ENCODE peak calls at places on chromosomes 6 and 20, in seven cellular contexts. L is heart right ventricle, M is choroid plexus epithelial cell, V is fibroblast of mammary gland, B is left ventricle myocardium inferior, T is HCT116, C is NB4. Z is an unnamed sample.

GRCh38 chr20:4029505-4030467 is 14.4 kb upstream of the RNF24 start:
- DNase-seq in L (no peak), M (no peak), V (no peak), B (no peak), T (no peak), C (no peak), Z (no peak)

GRCh38 chr6:85126448-85127178 is 323.3 kb upstream of the NT5E start:
- DNase-seq in L (peak), M (peak), V (peak), B (peak), T (peak), C (peak), Z (no peak)

GRCh38 chr6:107458687-107459282 is 579 bp downstream of the PDSS2 start:
- DNase-seq in L (peak), M (peak), V (peak), B (peak), T (no peak), C (no peak), Z (peak)

GRCh38 chr6:101730954-101731353 is 337.4 kb downstream of the GRIK2 start:
- DNase-seq in L (no peak), M (peak), V (peak), B (no peak), T (no peak), C (no peak), Z (no peak)

GRCh38 chr20:9981834-9982233 is 53.0 kb upstream of the ANKEF1 start:
- DNase-seq in L (no peak), M (peak), V (peak), B (no peak), T (no peak), C (no peak), Z (no peak)

GRCh38 chr20:3563548-3564177 is 92.8 kb downstream of the ATRN start:
- DNase-seq in L (no peak), M (peak), V (peak), B (no peak), T (peak), C (peak), Z (no peak)

GRCh38 chr6:20319520-20320357 is 81.9 kb upstream of the E2F3 start:
- DNase-seq in L (peak), M (no peak), V (no peak), B (no peak), T (no peak), C (peak), Z (peak)

GRCh38 chr6:139820191-139820590 is 445.7 kb upstream of the CITED2 start:
- DNase-seq in L (no peak), M (peak), V (peak), B (no peak), T (peak), C (no peak), Z (no peak)

GRCh38 chr20:57840066-57840465 is 130.3 kb upstream of the PMEPA1 start:
- DNase-seq in L (no peak), M (no peak), V (no peak), B (no peak), T (no peak), C (no peak), Z (no peak)

GRCh38 chr20:34515484-34516037 is 661 bp upstream of the DYNLRB1 start:
- DNase-seq in L (peak), M (peak), V (peak), B (peak), T (no peak), C (peak), Z (peak)

GRCh38 chr20:23061713-23062561 is 12.5 kb upstream of the THBD start:
- DNase-seq in L (peak), M (peak), V (peak), B (peak), T (no peak), C (peak), Z (no peak)

DNA sequence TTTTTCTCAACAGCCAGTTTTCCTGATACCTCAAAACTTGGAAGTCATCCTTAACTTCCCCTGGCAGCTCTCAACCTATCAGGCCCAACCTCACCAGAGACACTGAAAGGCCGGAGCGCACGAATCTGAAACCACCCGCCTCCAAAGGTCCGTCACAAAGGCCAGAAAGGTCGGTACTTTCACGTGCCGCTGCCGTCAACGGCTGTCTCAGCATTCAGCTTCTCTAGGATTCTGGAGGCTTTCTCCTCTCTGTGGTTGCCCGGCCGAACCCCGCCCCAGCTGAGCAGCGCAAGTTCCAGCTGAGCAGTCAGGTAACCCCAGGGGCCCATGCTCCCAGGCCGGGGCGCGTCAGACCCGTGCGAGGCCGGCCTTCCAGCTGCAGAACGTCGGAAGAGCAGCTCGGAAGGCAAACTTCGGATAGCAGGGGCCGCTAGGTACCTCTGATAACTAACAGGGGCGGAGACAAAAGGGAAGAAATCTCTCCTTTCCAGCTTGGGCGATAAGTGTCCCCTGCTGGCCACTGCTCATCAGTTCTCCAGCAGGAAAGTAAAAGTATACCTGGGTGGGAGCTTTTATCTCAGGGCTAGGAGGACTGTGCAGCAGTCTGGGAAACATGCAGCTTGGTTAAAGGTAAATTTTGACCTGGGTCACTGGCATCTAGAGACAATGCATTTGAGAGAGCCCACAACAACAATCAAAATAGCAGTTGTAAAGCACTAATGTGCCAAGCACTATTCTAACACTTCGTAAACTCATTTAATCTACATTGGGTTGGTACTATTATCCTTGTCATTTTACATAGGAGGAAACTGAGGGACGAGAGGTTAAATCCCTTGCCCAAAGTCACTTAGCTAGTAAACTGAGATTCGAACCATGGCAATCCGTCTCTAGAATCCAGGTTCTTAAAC is 16.1 kb downstream of the ZSCAN12 start:
- DNase-seq in L (peak), M (peak), V (peak), B (peak), T (peak), C (peak), Z (peak)
- TF ChIP-seq CTCF in L (peak), M (peak), V (peak), B (peak), T (peak), C (peak), Z (no peak)

DNA sequence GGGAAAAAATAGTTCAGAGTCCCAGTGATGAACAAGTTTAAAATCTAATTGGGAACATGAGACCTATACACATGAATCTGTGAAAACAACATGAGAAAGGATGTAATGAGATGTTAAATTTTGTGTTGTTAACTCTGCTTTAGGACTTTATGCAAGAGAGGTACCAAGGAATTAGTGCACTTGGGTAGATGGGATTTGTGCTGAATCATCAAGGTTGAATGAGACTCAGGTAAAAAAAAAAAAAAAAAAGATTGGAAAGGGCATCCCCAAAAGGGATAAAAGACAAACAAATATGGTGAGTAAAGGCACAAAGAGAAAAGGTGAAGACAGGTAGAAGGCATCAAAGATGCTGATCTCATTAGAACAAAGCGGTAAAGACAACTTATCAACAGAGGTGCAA is 644.4 kb downstream of the CBLN4 start:
- DNase-seq in L (no peak), M (no peak), V (no peak), B (no peak), T (no peak), C (no peak), Z (no peak)
- TF ChIP-seq CTCF in L (no peak), M (no peak), V (no peak), B (no peak), T (no peak), C (no peak), Z (no peak)

GRCh38 chr6:56845027-56845426 is 109.9 kb upstream of the BEND6 start:
- DNase-seq in L (no peak), M (no peak), V (no peak), B (no peak), T (no peak), C (no peak), Z (no peak)

GRCh38 chr6:56841751-56842150 is 113.2 kb upstream of the BEND6 start:
- DNase-seq in L (no peak), M (no peak), V (no peak), B (no peak), T (no peak), C (no peak), Z (no peak)

GRCh38 chr6:56841372-56841749 is 113.5 kb upstream of the BEND6 start:
- DNase-seq in L (no peak), M (no peak), V (no peak), B (no peak), T (no peak), C (no peak), Z (no peak)

GRCh38 chr6:56842602-56843475 is 112.1 kb upstream of the BEND6 start:
- DNase-seq in L (peak), M (peak), V (peak), B (peak), T (no peak), C (peak), Z (no peak)

GRCh38 chr6:56843476-56844349 is 111.2 kb upstream of the BEND6 start:
- DNase-seq in L (peak), M (peak), V (peak), B (peak), T (peak), C (peak), Z (peak)
- TF ChIP-seq CTCF in L (peak), M (peak), V (no peak), B (peak), T (no peak), C (peak), Z (no peak)

GRCh38 chr20:5192570-5193431 is 66.0 kb downstream of the CDS2 start:
- DNase-seq in L (no peak), M (no peak), V (no peak), B (no peak), T (no peak), C (no peak), Z (no peak)
- TF ChIP-seq CTCF in L (no peak), M (no peak), V (no peak), B (no peak), T (no peak), C (no peak), Z (no peak)

DNA sequence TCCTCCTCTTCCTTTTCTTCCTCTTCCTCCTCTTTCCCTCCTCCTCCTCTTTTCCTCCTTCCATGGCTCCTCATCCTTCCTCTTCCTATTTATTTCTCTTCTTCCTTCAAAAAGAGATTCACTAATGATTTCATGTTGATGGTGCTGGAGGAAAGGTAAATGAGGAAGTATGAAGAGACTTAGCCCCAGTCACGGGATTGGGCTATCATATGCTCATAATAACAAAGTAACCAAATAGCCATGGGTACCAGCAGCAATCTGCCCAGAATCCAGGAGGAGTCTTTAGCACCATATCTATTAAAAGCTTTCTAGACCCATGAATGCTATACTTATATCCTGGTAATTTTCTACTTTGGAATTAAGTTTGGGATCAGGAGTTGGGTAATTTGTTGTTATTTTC is 910.9 kb upstream of the MAP3K7 start:
- DNase-seq in L (no peak), M (no peak), V (no peak), B (no peak), T (no peak), C (no peak), Z (no peak)
- TF ChIP-seq CTCF in L (no peak), M (no peak), V (no peak), B (no peak), T (no peak), C (no peak), Z (no peak)

DNA sequence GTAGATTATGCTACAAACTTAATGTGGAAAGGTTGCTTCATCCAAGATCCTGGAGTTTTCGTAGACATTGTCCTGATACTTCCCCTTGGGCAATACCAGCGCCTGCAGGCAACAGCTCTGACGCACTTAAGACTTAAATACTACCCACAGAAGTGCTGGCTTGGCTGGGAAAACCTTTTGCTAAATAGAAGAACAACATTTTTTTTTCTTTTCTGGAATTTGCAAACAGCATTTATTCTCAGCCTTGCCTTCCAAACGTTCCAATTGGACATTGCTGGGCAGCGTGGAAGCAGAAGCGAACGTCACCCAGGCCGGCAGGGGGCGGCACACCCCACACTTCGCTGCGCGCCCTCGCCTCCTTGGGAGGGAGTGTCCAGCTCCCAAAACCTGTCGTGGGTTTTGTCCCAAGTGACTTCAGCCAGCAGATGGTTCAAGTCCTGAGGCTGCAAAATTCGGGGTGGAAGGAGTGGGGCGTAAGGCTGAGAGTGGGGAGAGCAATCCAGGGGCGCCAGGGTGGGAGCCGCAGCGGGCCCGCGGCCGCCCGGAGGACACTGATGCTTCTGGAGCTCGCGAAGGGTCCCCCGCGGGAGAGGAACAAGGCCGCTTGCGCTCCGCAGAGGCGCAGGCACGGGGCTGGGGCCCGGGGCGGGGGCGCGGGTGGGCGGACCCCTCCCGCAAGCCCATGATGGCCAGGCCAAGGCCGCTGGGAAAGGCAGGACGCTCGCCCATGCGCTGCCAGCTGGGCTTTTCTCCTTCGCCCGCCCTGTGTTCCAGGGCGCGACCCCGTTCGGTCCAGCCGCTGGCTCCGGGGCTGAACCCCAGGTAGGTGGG is 60.8 kb upstream of the MAP3K4 start:
- DNase-seq in L (peak), M (peak), V (peak), B (peak), T (peak), C (peak), Z (peak)
- TF ChIP-seq CTCF in L (peak), M (peak), V (peak), B (peak), T (peak), C (peak), Z (no peak)

DNA sequence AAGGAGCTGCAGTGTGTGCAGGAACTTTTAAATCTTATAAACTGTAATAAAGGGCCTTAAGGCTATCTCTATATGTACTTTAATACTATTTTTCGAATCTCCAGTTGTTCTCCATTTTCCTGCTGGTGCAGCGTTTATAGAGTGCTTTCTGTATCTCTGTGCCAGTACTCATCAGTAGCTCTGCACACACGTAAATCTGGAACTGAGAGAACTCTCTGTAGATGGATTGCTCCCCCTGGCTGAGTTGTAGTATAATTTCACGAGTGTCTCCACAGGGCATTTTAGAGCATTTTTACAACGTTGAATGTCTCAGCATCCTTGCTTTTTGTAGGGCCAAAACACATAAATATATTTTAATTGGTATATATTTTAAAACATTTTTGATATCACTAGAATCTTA is 256.5 kb downstream of the TRDN start:
- DNase-seq in L (no peak), M (peak), V (peak), B (no peak), T (no peak), C (peak), Z (no peak)
- TF ChIP-seq CTCF in L (peak), M (peak), V (peak), B (peak), T (peak), C (peak), Z (no peak)

DNA sequence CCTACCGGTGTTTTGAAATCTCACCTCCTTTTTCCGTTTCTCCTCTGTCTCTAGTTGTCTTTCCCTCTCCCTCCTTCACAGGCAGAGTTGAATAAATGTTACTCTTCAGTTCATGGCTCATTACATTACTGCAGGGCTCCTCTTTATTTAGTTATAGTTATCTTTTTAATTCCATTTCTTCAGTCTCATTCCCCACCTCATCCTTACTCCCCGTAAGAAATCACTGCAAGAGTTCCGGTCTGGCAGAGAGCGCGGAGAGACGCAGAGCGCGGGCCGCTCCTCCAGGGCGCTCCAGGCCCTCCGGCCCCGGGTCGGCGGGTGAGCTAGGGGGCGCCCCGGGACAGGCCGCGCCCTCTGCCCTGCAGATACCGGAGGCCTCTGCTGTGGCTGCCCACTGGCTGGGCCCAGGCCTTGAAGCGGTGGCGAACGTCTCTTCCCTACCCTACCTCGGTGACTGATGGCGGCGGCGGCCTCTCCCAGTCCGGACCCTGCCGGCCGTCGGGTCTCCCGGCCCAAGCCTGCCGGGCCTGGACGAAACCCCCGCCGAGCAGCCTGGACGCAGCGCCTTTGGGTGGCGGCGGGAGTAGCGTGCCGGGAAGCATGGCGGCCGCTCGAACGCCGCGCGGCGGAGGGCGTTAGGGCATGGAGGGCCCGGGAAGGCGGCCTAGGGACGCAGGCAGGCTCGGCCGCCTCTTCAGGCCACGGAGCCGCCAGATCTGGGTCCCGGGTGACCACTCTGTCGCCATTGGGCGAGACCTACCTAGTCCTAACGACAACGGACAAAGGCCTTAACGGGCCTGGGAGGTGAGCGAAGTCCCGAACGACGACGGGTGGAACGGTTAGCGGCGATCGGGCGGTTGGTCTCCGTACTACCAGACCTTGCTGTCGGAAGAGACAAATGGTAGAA is 16.4 kb upstream of the HMGN4 start:
- DNase-seq in L (peak), M (peak), V (peak), B (peak), T (no peak), C (peak), Z (peak)
- TF ChIP-seq CTCF in L (peak), M (peak), V (peak), B (peak), T (peak), C (peak), Z (no peak)

Z was measured in activated B cell treated with CpG ODN at 0.5 μM for 24 hours.